ENCODE peak calls at places on chromosomes 6 and 20, in six cellular contexts. Z is activated B cell treated with CpG ODN at 0.5 μM for 24 hours, I is esophagus squamous epithelium, O is foreskin fibroblast, B is Calu3, C is AG09319. W is an unnamed sample.

GRCh38 chr6:49409951-49410542 is 53.0 kb downstream of the MMUT start:
- DNase-seq in I (no peak), B (peak; percentile 80), O (peak; percentile 49), C (peak; percentile 23), Z (peak; percentile 19), W (peak; percentile 74)

GRCh38 chr20:56859751-56860366 is 230.8 kb downstream of the TFAP2C start:
- DNase-seq in C (no peak), B (no peak), O (no peak), Z (no peak), I (no peak), W (no peak)

GRCh38 chr6:170101281-170102035 is 189.4 kb downstream of the DLL1 start:
- DNase-seq in O (no peak), B (no peak), I (no peak), C (no peak), Z (no peak), W (peak; percentile 51)

GRCh38 chr20:37279820-37280219 is 9.6 kb upstream of the MANBAL start:
- DNase-seq in I (no peak), C (no peak), Z (no peak), O (no peak), B (no peak), W (no peak)

GRCh38 chr6:106448000-106448426 is 87.5 kb downstream of the CRYBG1 start:
- DNase-seq in O (no peak), Z (peak; percentile 40), C (no peak), I (no peak), B (no peak), W (no peak)

GRCh38 chr6:154386848-154387717 is 30.5 kb upstream of the IPCEF1 start:
- DNase-seq in I (no peak), C (peak; percentile 81), B (no peak), O (peak; percentile 80), Z (no peak), W (no peak)

GRCh38 chr6:164291224-164291623 is 876.7 kb downstream of the QKI start:
- DNase-seq in C (no peak), Z (no peak), I (no peak), B (no peak), O (no peak), W (no peak)

GRCh38 chr6:16836186-16836981 is 75.1 kb upstream of the ATXN1 start:
- DNase-seq in I (no peak), Z (no peak), O (no peak), B (no peak), C (no peak), W (no peak)

GRCh38 chr6:27809067-27809938 is 102.9 kb downstream of the OR2B2 start:
- DNase-seq in C (no peak), B (no peak), I (no peak), Z (no peak), O (no peak), W (no peak)

GRCh38 chr6:118632359-118632758 is 19.0 kb downstream of the CEP85L start:
- DNase-seq in B (no peak), Z (no peak), C (no peak), I (no peak), O (no peak), W (no peak)

GRCh38 chr20:14838663-14839650 is 501.5 kb upstream of the FLRT3 start:
- DNase-seq in Z (no peak), I (no peak), C (peak; percentile 27), O (peak; percentile 65), B (no peak), W (no peak)

GRCh38 chr20:51425347-51426106 is 117.0 kb downstream of the NFATC2 start:
- DNase-seq in O (no peak), I (no peak), Z (no peak), B (no peak), C (no peak), W (no peak)

GRCh38 chr6:87382861-87383260 is 24.9 kb upstream of the CFAP206 start:
- DNase-seq in B (no peak), C (no peak), Z (no peak), I (no peak), O (no peak), W (no peak)

GRCh38 chr6:157725836-157726235 is 97.2 kb upstream of the SNX9 start:
- DNase-seq in C (no peak), B (no peak), Z (no peak), I (no peak), O (no peak), W (no peak)

GRCh38 chr6:87393026-87393622 is 14.6 kb upstream of the CFAP206 start:
- DNase-seq in C (peak; percentile 39), B (peak; percentile 38), I (no peak), O (peak; percentile 40), Z (no peak), W (no peak)

GRCh38 chr6:134630468-134631180 is 312.7 kb upstream of the SGK1 start:
- DNase-seq in C (no peak), O (no peak), B (no peak), I (no peak), Z (no peak), W (no peak)

GRCh38 chr20:53434662-53435061 is 159.0 kb downstream of the ZNF217 start:
- DNase-seq in Z (no peak), C (no peak), I (no peak), O (no peak), B (no peak), W (no peak)

GRCh38 chr20:37413354-37413753 is 67.4 kb downstream of the SRC start:
- DNase-seq in I (no peak), B (no peak), O (no peak), Z (no peak), C (no peak), W (no peak)

GRCh38 chr6:149763866-149764265 is 14.3 kb downstream of the PCMT1 start:
- DNase-seq in I (no peak), C (no peak), O (no peak), Z (no peak), B (no peak), W (no peak)

GRCh38 chr20:64247312-64247627 is 8.3 kb upstream of the PCMTD2 start:
- DNase-seq in C (no peak), B (no peak), I (no peak), Z (no peak), O (no peak), W (no peak)

GRCh38 chr6:35014341-35014740 is 125.3 kb downstream of the ANKS1A start:
- DNase-seq in Z (no peak), I (no peak), O (no peak), B (no peak), C (no peak), W (no peak)

GRCh38 chr20:38728911-38729642 is 4.8 kb downstream of the SLC32A1 start:
- DNase-seq in C (no peak), B (no peak), Z (no peak), O (no peak), I (no peak), W (no peak)

GRCh38 chr20:63700199-63701050 is 4.0 kb downstream of the TNFRSF6B start:
- DNase-seq in O (no peak), Z (no peak), I (no peak), B (no peak), C (no peak), W (no peak)

GRCh38 chr20:50504231-50504823 is 5.9 kb upstream of the PTPN1 start:
- DNase-seq in Z (no peak), C (no peak), B (no peak), O (no peak), I (no peak), W (no peak)

GRCh38 chr20:33677991-33678431 is 3.8 kb upstream of the NECAB3 start:
- DNase-seq in Z (no peak), I (no peak), C (no peak), B (no peak), O (no peak), W (no peak)

GRCh38 chr6:7784706-7785105 is 58.8 kb downstream of the BMP6 start:
- DNase-seq in Z (no peak), I (no peak), O (no peak), C (no peak), B (no peak), W (no peak)

GRCh38 chr20:56380375-56380774 is 11.6 kb downstream of the AURKA start:
- DNase-seq in Z (no peak), B (no peak), I (no peak), O (no peak), C (no peak), W (no peak)

GRCh38 chr6:70843328-70843918 is 113.4 kb downstream of the B3GAT2 start:
- DNase-seq in I (no peak), O (no peak), C (no peak), B (no peak), Z (no peak), W (no peak)

GRCh38 chr6:1500874-1501273 is 108.8 kb upstream of the FOXC1 start:
- DNase-seq in I (no peak), C (no peak), O (no peak), B (no peak), Z (no peak), W (no peak)

GRCh38 chr20:47464380-47465101 is 37.1 kb upstream of the NCOA3 start:
- DNase-seq in Z (no peak), I (no peak), B (peak; percentile 93), C (peak; percentile 91), O (peak; percentile 98), W (no peak)
- TF ChIP-seq CTCF in Z (no peak), I (peak; percentile 34), B (peak; percentile 8), C (peak; percentile 41), O (peak; percentile 37), W (peak; percentile 52)

GRCh38 chr6:2545351-2545750 is 205.4 kb downstream of the MYLK4 start:
- DNase-seq in B (no peak), I (no peak), Z (no peak), O (no peak), C (no peak), W (no peak)
- TF ChIP-seq CTCF in B (no peak), I (no peak), Z (no peak), O (no peak), C (no peak), W (no peak)

GRCh38 chr20:18016772-18017171 is 40.9 kb downstream of the OVOL2 start:
- DNase-seq in Z (no peak), C (no peak), O (no peak), I (no peak), B (no peak), W (no peak)

GRCh38 chr20:18018100-18018499 is 39.6 kb downstream of the OVOL2 start:
- DNase-seq in O (no peak), I (no peak), Z (no peak), C (no peak), B (no peak), W (no peak)

GRCh38 chr20:18020931-18021330 is 36.8 kb downstream of the OVOL2 start:
- DNase-seq in C (no peak), Z (no peak), I (no peak), B (no peak), O (no peak), W (no peak)

GRCh38 chr20:18024606-18025127 is 33.0 kb downstream of the OVOL2 start:
- DNase-seq in I (no peak), C (no peak), O (no peak), Z (no peak), B (no peak), W (no peak)

DNA sequence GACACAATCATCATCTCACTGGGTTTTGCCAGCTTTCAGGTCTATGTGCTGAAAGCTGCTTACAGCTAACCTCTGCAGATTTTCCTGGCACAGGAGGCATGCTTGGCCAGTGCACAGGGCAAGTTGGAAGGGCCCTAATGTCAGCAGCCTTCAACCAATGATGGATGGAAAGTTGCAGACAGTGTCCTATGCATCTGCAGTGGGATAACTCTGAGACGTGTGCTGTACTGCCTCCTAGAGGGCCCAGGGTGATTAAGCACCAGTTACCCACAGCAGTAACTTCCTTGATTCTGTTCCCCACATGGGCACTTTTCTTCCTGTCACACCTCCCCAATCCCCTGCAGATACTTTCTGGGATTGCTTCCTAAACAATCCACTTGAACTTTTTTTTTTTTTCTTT is 38.6 kb downstream of the OVOL2 start:
- DNase-seq in B (no peak), Z (no peak), C (no peak), O (no peak), I (no peak), W (no peak)
- TF ChIP-seq CTCF in B (no peak), Z (no peak), C (peak; percentile 29), O (peak; percentile 29), I (no peak), W (peak; percentile 59)

GRCh38 chr6:151647871-151648639 is 154.2 kb downstream of the CCDC170 start:
- DNase-seq in C (no peak), O (no peak), Z (no peak), B (no peak), I (no peak), W (no peak)
- TF ChIP-seq CTCF in C (peak; percentile 10), O (no peak), Z (no peak), B (no peak), I (no peak), W (peak; percentile 49)